ENCODE peak calls at places on chromosomes 11 and 22, in seven cellular contexts. R, Y, F, H, X, C and T are unnamed samples.

GRCh38 chr11:21785351-21785750 is 407.5 kb upstream of the ANO5 start:
- DNase-seq in R (no peak), Y (no peak), H (no peak), X (no peak), C (no peak), F (no peak), T (no peak)

GRCh38 chr22:30947821-30948454 is 20.6 kb downstream of the MORC2 start:
- DNase-seq in F (peak), H (peak), C (peak), R (no peak), X (peak), Y (no peak), T (no peak)

GRCh38 chr11:73141309-73142127 is 600 bp downstream of the FCHSD2 start:
- DNase-seq in F (peak), H (peak), R (peak), C (peak), Y (peak), X (no peak), T (peak)

GRCh38 chr11:100672483-100673038 is 14.5 kb upstream of the ARHGAP42 start:
- DNase-seq in Y (no peak), C (no peak), X (no peak), H (no peak), F (no peak), R (no peak), T (no peak)

GRCh38 chr11:36062796-36063380 is 119.0 kb downstream of the LDLRAD3 start:
- DNase-seq in H (no peak), R (no peak), F (no peak), Y (no peak), X (no peak), C (no peak), T (no peak)

GRCh38 chr11:77842451-77843121 is 21.6 kb downstream of the AAMDC start:
- DNase-seq in H (no peak), Y (no peak), X (no peak), F (peak), R (no peak), C (no peak), T (no peak)

GRCh38 chr11:128625316-128625715 is 38.0 kb upstream of the ETS1 start:
- DNase-seq in R (no peak), C (no peak), F (no peak), X (no peak), Y (no peak), H (no peak), T (no peak)

GRCh38 chr11:72927380-72927779 is 113.2 kb downstream of the ATG16L2 start:
- DNase-seq in R (no peak), X (no peak), H (no peak), Y (no peak), F (no peak), C (no peak), T (no peak)

GRCh38 chr22:30185129-30185528 is 61.4 kb downstream of the LIF start:
- DNase-seq in X (no peak), R (no peak), H (no peak), C (no peak), F (no peak), Y (no peak), T (no peak)

GRCh38 chr11:60858236-60858635 is 2.5 kb upstream of the PTGDR2 start:
- DNase-seq in C (no peak), R (no peak), X (no peak), Y (no peak), H (no peak), F (no peak), T (no peak)

GRCh38 chr11:1302041-1302460 is 7.4 kb downstream of the TOLLIP start:
- DNase-seq in C (no peak), X (no peak), H (no peak), R (peak), Y (no peak), F (no peak), T (no peak)

GRCh38 chr11:71580057-71581003 is 2.3 kb downstream of the KRTAP5-11 start:
- DNase-seq in F (peak), R (no peak), C (peak), X (peak), Y (peak), H (peak), T (no peak)

GRCh38 chr22:31001124-31001770 is 32.2 kb downstream of the TUG1 start:
- DNase-seq in X (no peak), C (no peak), F (no peak), Y (no peak), H (no peak), R (no peak), T (no peak)

GRCh38 chr22:37843746-37844089 is 416 bp downstream of the ANKRD54 start:
- DNase-seq in H (no peak), F (no peak), Y (peak), C (no peak), R (peak), X (no peak), T (no peak)

GRCh38 chr11:3959918-3960295 is 104.4 kb downstream of the STIM1 start:
- DNase-seq in H (no peak), R (no peak), F (no peak), Y (no peak), X (no peak), C (no peak), T (no peak)

GRCh38 chr11:113875414-113876073 is at the start of gene USP28:
- DNase-seq in F (peak), H (peak), R (peak), Y (peak), C (peak), X (peak), T (peak)
- TF ChIP-seq CTCF in F (no peak), H (no peak), R (no peak), Y (no peak), C (no peak), X (no peak), T (no peak)

GRCh38 chr11:62087694-62088093 is 36.1 kb upstream of the INCENP start:
- DNase-seq in X (no peak), H (no peak), Y (no peak), F (no peak), C (no peak), R (no peak), T (no peak)

GRCh38 chr11:62077136-62077535 is 46.7 kb upstream of the INCENP start:
- DNase-seq in Y (no peak), R (no peak), F (no peak), C (no peak), X (no peak), H (no peak), T (no peak)

GRCh38 chr11:62081378-62082291 is 42.2 kb upstream of the INCENP start:
- DNase-seq in H (peak), X (peak), R (peak), F (peak), Y (peak), C (peak), T (peak)

DNA sequence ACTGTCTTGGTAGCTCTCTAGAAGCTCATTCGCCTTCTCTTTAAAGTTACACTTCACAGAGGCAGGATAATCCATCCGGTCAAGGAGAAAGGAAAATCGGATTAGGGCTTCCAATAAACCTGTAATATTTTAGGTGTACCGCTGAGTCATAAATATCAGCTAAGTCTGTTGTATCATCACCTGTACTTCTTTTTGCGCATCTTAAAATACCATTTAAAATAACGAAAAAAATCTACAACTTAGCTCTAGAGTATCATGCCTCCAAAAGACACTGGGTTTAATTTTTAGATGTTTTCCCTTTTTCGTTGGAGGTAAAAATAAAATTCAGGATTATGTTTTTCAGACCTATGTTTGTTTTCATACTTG is 41.5 kb upstream of the INCENP start:
- DNase-seq in R (no peak), Y (no peak), C (no peak), F (no peak), H (no peak), X (no peak), T (no peak)
- TF ChIP-seq CTCF in R (peak), Y (peak), C (no peak), F (no peak), H (no peak), X (no peak), T (no peak)

DNA sequence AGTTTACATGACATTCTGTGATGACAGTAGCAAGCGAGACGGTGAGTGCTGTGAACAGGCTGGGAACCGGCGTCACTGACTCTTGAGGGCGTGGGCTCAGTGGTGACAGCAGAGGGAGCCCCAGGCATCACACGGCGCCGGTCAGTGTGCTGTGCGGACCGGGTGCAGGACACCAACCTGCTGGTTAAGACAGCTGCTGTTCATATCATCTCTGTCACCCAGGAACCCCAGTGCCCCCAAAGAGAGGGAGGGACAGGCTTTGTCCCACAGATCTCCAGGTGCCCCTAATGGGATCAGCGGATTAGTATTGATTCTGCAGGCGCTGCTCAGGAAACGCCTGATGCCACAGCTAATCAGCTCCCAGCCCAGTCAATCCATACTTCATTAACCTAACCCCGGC is 18.4 kb downstream of the B3GAT1 start:
- DNase-seq in F (no peak), H (no peak), C (no peak), R (no peak), Y (no peak), X (no peak), T (no peak)
- TF ChIP-seq CTCF in F (no peak), H (no peak), C (no peak), R (no peak), Y (peak), X (no peak), T (no peak)

DNA sequence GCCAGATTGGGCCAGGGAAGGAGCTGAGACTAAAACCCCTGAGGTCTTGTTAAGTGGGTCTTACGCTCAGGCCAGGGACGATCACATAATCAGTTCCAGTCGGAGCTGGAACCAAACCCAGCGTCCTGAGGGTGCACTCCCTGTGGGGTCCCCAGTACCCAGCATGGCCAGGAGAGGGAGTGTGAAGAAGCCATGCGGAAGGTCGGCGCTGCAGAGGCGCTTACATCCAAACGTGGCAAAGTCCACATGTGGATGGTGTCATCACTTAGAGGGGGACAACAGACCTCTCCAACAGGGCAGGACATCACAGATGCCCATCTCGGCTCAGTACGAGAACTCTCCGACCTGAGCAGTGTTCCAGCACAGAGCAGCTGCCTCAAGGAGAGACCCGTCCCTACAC is 8.3 kb downstream of the ATP5MGL start:
- DNase-seq in F (no peak), R (no peak), H (no peak), X (no peak), C (no peak), Y (no peak), T (no peak)
- TF ChIP-seq CTCF in F (peak), R (peak), H (peak), X (peak), C (peak), Y (peak), T (no peak)

DNA sequence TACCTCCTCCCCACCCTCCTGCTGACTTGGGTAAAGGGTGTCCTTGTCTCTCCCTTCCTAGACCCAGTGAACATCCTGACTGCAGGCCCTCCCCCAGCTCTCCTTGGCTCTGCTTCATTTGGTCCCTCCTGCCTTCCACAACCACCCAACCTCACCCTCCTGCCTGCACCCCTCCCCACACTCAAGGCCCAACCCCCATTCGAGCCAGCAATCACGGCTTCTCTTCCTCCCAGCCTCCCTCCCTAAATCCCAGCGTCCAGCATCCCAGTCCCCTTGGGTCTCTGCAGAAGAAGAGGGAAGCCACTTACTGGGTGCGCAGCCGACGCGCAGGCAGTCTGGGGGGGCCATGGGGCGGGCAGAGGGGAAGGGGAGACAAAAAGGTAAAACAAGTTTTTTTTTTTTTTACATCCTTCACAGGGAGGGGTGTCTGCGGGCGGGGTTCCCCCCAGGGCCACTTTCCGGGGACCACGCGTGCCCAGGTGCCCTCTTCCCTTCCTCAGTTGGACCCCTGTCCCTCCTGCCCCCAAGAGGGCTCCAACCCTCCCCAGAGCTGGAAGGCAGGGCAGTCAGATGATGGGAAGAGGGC is 62.5 kb downstream of the SLC22A12 start:
- DNase-seq in H (no peak), R (no peak), C (no peak), F (no peak), Y (no peak), X (no peak), T (no peak)
- TF ChIP-seq CTCF in H (no peak), R (no peak), C (no peak), F (no peak), Y (peak), X (no peak), T (no peak)